ENCODE peak calls at places on chromosome 16, in ten cellular contexts. N is stimulated activated CD4-positive, alpha-beta T cell treated with anti-CD3 and anti-CD28 coated beads, Interleukin-2, amount 100 ng/mL, for 48 hours; U is SK-N-SH; L is neural progenitor cell; O is HepG2; Y is NCI-H345; T is NCI-H2081; Q is body of pancreas; A is activated CD8-positive, alpha-beta T cell treated with anti-CD3 and anti-CD28 coated beads for 36 hours; C is EL. H is an unnamed sample.

GRCh38 chr16:55008836-55009510 is 78.3 kb downstream of the IRX5 start:
- DNase-seq in O (no peak), C (no peak), N (no peak), L (no peak), Y (no peak), U (no peak), Q (no peak), A (no peak), T (no peak), H (no peak)

GRCh38 chr16:68361485-68361884 is 50.7 kb downstream of the PRMT7 start:
- DNase-seq in N (no peak), L (no peak), T (no peak), U (peak), C (no peak), Q (no peak), Y (no peak), O (no peak), A (no peak), H (no peak)

GRCh38 chr16:35134471-35134870 is 1675.1 kb downstream of the TP53TG3F start:
- DNase-seq in L (no peak), U (no peak), Y (no peak), Q (no peak), A (no peak), T (no peak), N (no peak), O (no peak), C (no peak), H (no peak)

GRCh38 chr16:7967986-7968509 is 622.3 kb downstream of the TMEM114 start:
- DNase-seq in C (no peak), Y (no peak), O (no peak), A (no peak), T (no peak), U (no peak), L (no peak), Q (no peak), N (no peak), H (no peak)

GRCh38 chr16:4601317-4602186 is 13.1 kb downstream of the UBALD1 start:
- DNase-seq in O (no peak), U (peak), N (no peak), Q (peak), L (no peak), Y (no peak), T (peak), A (no peak), C (no peak), H (no peak)

GRCh38 chr16:29994613-29995329 is 646 bp downstream of the HIRIP3 start:
- DNase-seq in N (peak), T (peak), A (peak), Y (no peak), Q (peak), O (no peak), U (peak), C (peak), L (no peak), H (peak)

GRCh38 chr16:85426806-85427205 is 186.3 kb upstream of the GSE1 start:
- DNase-seq in U (no peak), N (no peak), T (no peak), Y (no peak), Q (no peak), L (no peak), O (no peak), C (no peak), A (peak), H (no peak)

GRCh38 chr16:12719972-12720371 is 83.7 kb downstream of the CPPED1 start:
- DNase-seq in O (no peak), Q (no peak), C (no peak), U (no peak), A (no peak), L (no peak), N (no peak), T (no peak), Y (no peak), H (no peak)

GRCh38 chr16:12311887-12312286 is 335.4 kb downstream of the SNX29 start:
- DNase-seq in Q (no peak), T (no peak), Y (no peak), C (no peak), A (no peak), L (no peak), N (no peak), U (no peak), O (no peak), H (no peak)

GRCh38 chr16:86079185-86079885 is 180.4 kb downstream of the IRF8 start:
- DNase-seq in C (no peak), U (no peak), Q (peak), Y (no peak), O (no peak), N (no peak), T (no peak), A (no peak), L (no peak), H (no peak)

GRCh38 chr16:77780378-77780837 is 8.0 kb upstream of the VAT1L start:
- DNase-seq in C (peak), L (no peak), A (no peak), U (no peak), N (no peak), O (peak), Y (no peak), T (no peak), Q (no peak), H (no peak)

GRCh38 chr16:78668393-78668792 is 568.9 kb downstream of the WWOX start:
- DNase-seq in Q (no peak), A (no peak), T (no peak), N (no peak), L (no peak), O (no peak), C (no peak), Y (no peak), U (no peak), H (no peak)

GRCh38 chr16:85422374-85423185 is 190.5 kb upstream of the GSE1 start:
- DNase-seq in T (peak), L (peak), Y (peak), C (no peak), U (no peak), N (no peak), O (peak), A (peak), Q (peak), H (no peak)

H was measured in breast epithelium.